ENCODE peak calls at places on chromosomes 5 and 9, in four cellular contexts. D is fibroblast of mammary gland, Q is tibial artery, O is epithelial cell of esophagus. V is an unnamed sample.

GRCh38 chr9:129725841-129726251 is 27.0 kb downstream of the PTGES start:
- DNase-seq in D (peak), Q (no peak), O (no peak), V (no peak)

GRCh38 chr9:105908069-105908468 is 213.7 kb downstream of the TMEM38B start:
- DNase-seq in D (no peak), Q (no peak), O (peak), V (no peak)

GRCh38 chr9:131395027-131395744 is 1.3 kb downstream of the PRRC2B start:
- DNase-seq in D (no peak), Q (no peak), O (peak), V (no peak)

GRCh38 chr5:179806250-179807045 is at the start of gene MGAT4B:
- DNase-seq in D (peak), Q (peak), O (peak), V (peak)

GRCh38 chr5:171980729-171981128 is 25.7 kb downstream of the FBXW11 start:
- DNase-seq in D (no peak), Q (no peak), O (no peak), V (no peak)

GRCh38 chr5:53333160-53333559 is 147.3 kb upstream of the FST start:
- DNase-seq in D (peak), Q (no peak), O (peak), V (no peak)

GRCh38 chr5:87081511-87082372 is 185.9 kb upstream of the RASA1 start:
- DNase-seq in D (no peak), Q (peak), O (no peak), V (no peak)

GRCh38 chr9:136644593-136645342 is 17.9 kb upstream of the EGFL7 start:
- DNase-seq in D (peak), Q (peak), O (peak), V (peak)

GRCh38 chr5:14440223-14440597 is 141.4 kb upstream of the OTULINL start:
- DNase-seq in D (no peak), Q (no peak), O (no peak), V (no peak)

GRCh38 chr9:127874301-127875216 is 2.9 kb downstream of the AK1 start:
- DNase-seq in D (no peak), Q (no peak), O (peak), V (peak)

GRCh38 chr5:133244242-133244641 is 192.4 kb downstream of the HSPA4 start:
- DNase-seq in D (no peak), Q (no peak), O (peak), V (no peak)

GRCh38 chr9:14961372-14962068 is 51.3 kb upstream of the FREM1 start:
- DNase-seq in D (peak), Q (no peak), O (no peak), V (no peak)

GRCh38 chr9:121372563-121373400 is 2.7 kb upstream of the STOM start:
- DNase-seq in D (peak), Q (peak), O (peak), V (no peak)

GRCh38 chr9:82988488-82988887 is 74.5 kb downstream of the RASEF start:
- DNase-seq in D (no peak), Q (no peak), O (no peak), V (no peak)

GRCh38 chr5:58458851-58459275 is 1.0 kb downstream of the PLK2 start:
- DNase-seq in D (no peak), Q (no peak), O (peak), V (no peak)

GRCh38 chr5:156473271-156473935 is 146.4 kb downstream of the SGCD start:
- DNase-seq in D (peak), Q (no peak), O (peak), V (no peak)

GRCh38 chr5:1051366-1051720 is 42.7 kb downstream of the NKD2 start:
- DNase-seq in D (no peak), Q (no peak), O (no peak), V (no peak)

GRCh38 chr9:86700601-86701000 is 246.7 kb downstream of the GAS1 start:
- DNase-seq in D (peak), Q (no peak), O (peak), V (peak)

GRCh38 chr9:9674461-9674860 is 938.3 kb downstream of the PTPRD start:
- DNase-seq in D (no peak), Q (no peak), O (no peak), V (no peak)

GRCh38 chr5:149485655-149486615 is 65.3 kb downstream of the CSNK1A1 start:
- DNase-seq in D (peak), Q (peak), O (peak), V (no peak)

GRCh38 chr5:31823477-31823876 is 184.5 kb downstream of the PDZD2 start:
- DNase-seq in D (no peak), Q (no peak), O (no peak), V (no peak)

GRCh38 chr9:127915325-127915752 is 1.5 kb downstream of the ST6GALNAC4 start:
- DNase-seq in D (no peak), Q (no peak), O (no peak), V (no peak)

V was measured in ovary.